ENCODE peak calls at places on chromosomes 12 and 14, in seven cellular contexts. F is Panc1; A is Right ventricle myocardium superior; Q is T-cell; T is SK-N-SH treated with all-trans-retinoic acid at 6 μM for 48 hours; S is activated CD8-positive, alpha-beta T cell treated with anti-CD3 and anti-CD28 coated beads for 36 hours; C is activated naive CD8-positive, alpha-beta T cell treated with anti-CD3 and anti-CD28 coated beads, Interleukin-2, amount 10 ng/mL, durations not matched to agents 7 days and 5 days. X is an unnamed sample.

GRCh38 chr12:1852076-1852475 is 31.7 kb downstream of the LRTM2 start:
- ATAC-seq in C (no peak), A (no peak), S (no peak), Q (no peak), F (no peak), T (no peak), X (no peak)

GRCh38 chr12:18681818-18682217 is 56.0 kb downstream of the PLCZ1 start:
- ATAC-seq in T (no peak), C (no peak), A (no peak), F (no peak), S (no peak), Q (no peak), X (no peak)

GRCh38 chr12:132247718-132248438 is 81.5 kb downstream of the GALNT9 start:
- ATAC-seq in C (no peak), A (no peak), F (no peak), T (no peak), S (no peak), Q (no peak), X (no peak)

GRCh38 chr12:45254254-45254653 is 38.4 kb downstream of the ANO6 start:
- ATAC-seq in A (no peak), Q (no peak), S (no peak), F (peak), T (peak), C (no peak), X (no peak)

GRCh38 chr14:96096639-96097610 is 57.8 kb downstream of the C14orf132 start:
- ATAC-seq in A (no peak), C (no peak), S (no peak), T (no peak), F (no peak), Q (no peak), X (no peak)

GRCh38 chr14:98130691-98131090 is 1141.3 kb downstream of the BCL11B start:
- ATAC-seq in S (no peak), T (no peak), A (no peak), Q (no peak), C (no peak), F (no peak), X (no peak)

GRCh38 chr14:23926543-23926942 is 27.0 kb upstream of the DHRS4 start:
- ATAC-seq in Q (no peak), T (no peak), C (no peak), A (no peak), S (no peak), F (no peak), X (no peak)

GRCh38 chr14:38838049-38838978 is 264.7 kb downstream of the SEC23A start:
- ATAC-seq in C (no peak), T (no peak), S (no peak), A (no peak), F (no peak), Q (no peak), X (no peak)

GRCh38 chr14:74038015-74038859 is 19.1 kb downstream of the BBOF1 start:
- ATAC-seq in S (no peak), T (peak), F (peak), A (no peak), Q (peak), C (peak), X (peak)

GRCh38 chr12:95882080-95882479 is 23.3 kb downstream of the SNRPF start:
- ATAC-seq in A (no peak), S (no peak), C (no peak), F (no peak), T (no peak), Q (no peak), X (no peak)

GRCh38 chr12:22066235-22066765 is 20.3 kb downstream of the CMAS start:
- ATAC-seq in S (no peak), Q (no peak), T (no peak), A (no peak), F (no peak), C (no peak), X (no peak)

GRCh38 chr14:94143711-94144110 is 14.3 kb upstream of the IFI27L2 start:
- ATAC-seq in F (no peak), S (no peak), Q (no peak), A (no peak), T (no peak), C (no peak), X (no peak)

GRCh38 chr12:4133636-4134433 is 139.7 kb upstream of the CCND2 start:
- ATAC-seq in A (no peak), F (no peak), Q (no peak), C (no peak), T (no peak), S (no peak), X (no peak)

GRCh38 chr12:10701843-10702242 is 21.3 kb downstream of the YBX3 start:
- ATAC-seq in Q (no peak), C (no peak), F (no peak), S (no peak), T (no peak), A (no peak), X (no peak)

GRCh38 chr14:101781240-101782061 is 19.9 kb downstream of the PPP2R5C start:
- ATAC-seq in Q (peak), T (peak), F (peak), A (peak), S (peak), C (peak), X (peak)

GRCh38 chr14:77184396-77185092 is 2.9 kb downstream of the TMEM63C start:
- ATAC-seq in A (no peak), Q (no peak), F (no peak), S (no peak), C (no peak), T (no peak), X (no peak)

X was measured in activated T-helper 17 cell treated with anti-CD3 and anti-CD28 coated beads, Interleukin-2, amount 50 U/mL, for 72 hours.